ENCODE peak calls at places on chromosomes 13 and 19, in five cellular contexts. T, D, C, M and P are unnamed samples.

GRCh38 chr13:28474491-28475134 is 20.3 kb downstream of the FLT1 start:
- DNase-seq in C (no peak), D (no peak), T (no peak), M (no peak), P (no peak)

GRCh38 chr19:11457831-11458230 is 22.4 kb downstream of the PRKCSH start:
- DNase-seq in D (no peak), T (no peak), C (no peak), M (no peak), P (no peak)

GRCh38 chr19:49857061-49857833 is 6.3 kb downstream of the PTOV1 start:
- DNase-seq in T (no peak), M (no peak), C (no peak), D (no peak), P (no peak)

GRCh38 chr13:101499406-101499805 is 46.9 kb downstream of the ITGBL1 start:
- DNase-seq in D (no peak), T (no peak), M (no peak), C (no peak), P (no peak)

GRCh38 chr19:7554990-7555864 is 19.7 kb downstream of the PNPLA6 start:
- DNase-seq in D (no peak), T (peak), C (peak), M (peak), P (no peak)

GRCh38 chr13:23608704-23609413 is 38.6 kb downstream of the TNFRSF19 start:
- DNase-seq in D (peak), M (no peak), C (no peak), T (no peak), P (no peak)

GRCh38 chr13:87889241-87889640 is 218.1 kb downstream of the SLITRK5 start:
- DNase-seq in C (no peak), T (no peak), D (no peak), M (no peak), P (no peak)

GRCh38 chr19:58555920-58556632 is 1.2 kb upstream of the CHMP2A start:
- DNase-seq in C (no peak), M (no peak), D (no peak), T (no peak), P (no peak)

GRCh38 chr13:69857188-69857821 is 250.3 kb upstream of the ATXN8OS start:
- DNase-seq in M (peak), D (peak), T (peak), C (peak), P (no peak)

GRCh38 chr13:22049384-22049783 is 378.5 kb downstream of the FGF9 start:
- DNase-seq in D (no peak), M (no peak), C (no peak), T (no peak), P (no peak)

GRCh38 chr19:46784262-46785053 is 3.9 kb downstream of the SLC1A5 start:
- DNase-seq in T (peak), M (peak), D (peak), C (peak), P (peak)

GRCh38 chr19:6740589-6741348 is 1.3 kb downstream of the TRIP10 start:
- DNase-seq in C (peak), M (peak), D (no peak), T (peak), P (no peak)

GRCh38 chr19:18282021-18282787 is 782 bp upstream of the JUND start:
- DNase-seq in D (peak), M (no peak), T (no peak), C (no peak), P (no peak)

GRCh38 chr13:49353908-49354307 is 90.0 kb downstream of the CAB39L start:
- DNase-seq in T (no peak), M (no peak), C (no peak), D (no peak), P (no peak)

GRCh38 chr13:98286814-98287213 is 109.7 kb upstream of the RNF113B start:
- DNase-seq in T (no peak), D (no peak), C (no peak), M (no peak), P (no peak)

GRCh38 chr13:33281951-33282595 is 3.5 kb downstream of the STARD13 start:
- DNase-seq in T (no peak), M (peak), D (no peak), C (no peak), P (no peak)

GRCh38 chr13:52070929-52071523 is 46.5 kb downstream of the UTP14C start:
- DNase-seq in D (peak), C (peak), M (no peak), T (no peak), P (peak)

GRCh38 chr19:17775991-17776803 is 18.7 kb upstream of the B3GNT3 start:
- DNase-seq in C (no peak), M (no peak), D (no peak), T (no peak), P (no peak)

GRCh38 chr13:98697833-98698232 is 54.6 kb downstream of the SLC15A1 start:
- DNase-seq in D (no peak), C (no peak), M (no peak), T (no peak), P (no peak)

GRCh38 chr19:38949580-38950367 is 19.0 kb downstream of the MRPS12 start:
- DNase-seq in C (peak), D (no peak), M (no peak), T (peak), P (no peak)

GRCh38 chr19:17797397-17798201 is 2.7 kb downstream of the B3GNT3 start:
- DNase-seq in M (peak), D (peak), C (no peak), T (no peak), P (no peak)

GRCh38 chr19:31326329-31327028 is 22.8 kb downstream of the TSHZ3 start:
- DNase-seq in T (no peak), C (no peak), M (no peak), D (no peak), P (no peak)

GRCh38 chr13:99577934-99578917 is 77.0 kb downstream of the TM9SF2 start:
- DNase-seq in M (peak), T (peak), D (peak), C (peak), P (no peak)

GRCh38 chr19:54607782-54608150 is 14.3 kb downstream of the LILRA1 start:
- DNase-seq in D (no peak), T (no peak), M (no peak), C (no peak), P (no peak)

GRCh38 chr13:82647540-82647939 is 1234.7 kb downstream of the SLITRK1 start:
- DNase-seq in C (no peak), T (peak), D (no peak), M (no peak), P (no peak)

GRCh38 chr13:114272977-114273376 is 8.4 kb upstream of the UPF3A start:
- DNase-seq in M (no peak), D (no peak), T (no peak), C (no peak), P (no peak)

GRCh38 chr19:49997709-49998108 is 27.5 kb downstream of the VRK3 start:
- DNase-seq in T (peak), M (peak), C (peak), D (peak), P (peak)

GRCh38 chr19:21463449-21464105 is 41.8 kb upstream of the ZNF429 start:
- DNase-seq in T (peak), C (peak), M (no peak), D (no peak), P (no peak)

DNA sequence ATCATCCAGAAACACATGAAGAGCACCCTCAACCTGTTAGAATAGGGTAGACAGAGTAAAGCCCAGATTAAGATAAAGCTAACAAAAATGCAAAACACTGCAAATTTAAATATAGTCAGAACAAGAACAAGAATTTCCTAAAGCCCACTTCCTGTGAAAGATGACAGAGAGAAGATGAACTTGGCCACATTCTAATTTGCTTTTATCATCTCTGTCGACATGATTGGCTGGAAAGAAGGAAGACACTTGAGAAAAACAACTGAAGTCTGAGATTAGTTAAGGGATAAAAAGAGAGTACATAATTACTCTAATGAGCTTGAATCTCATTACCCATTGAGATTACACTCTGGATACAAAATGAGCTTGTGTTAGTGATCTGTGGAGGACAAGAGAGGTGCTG is 537.6 kb downstream of the KLF5 start:
- DNase-seq in T (no peak), M (no peak), D (no peak), C (no peak), P (no peak)
- H3K27ac ChIP-seq in T (no peak), M (no peak), D (no peak), C (no peak), P (no peak)

GRCh38 chr13:76500894-76501293 is 385.3 kb downstream of the KCTD12 start:
- DNase-seq in D (no peak), T (no peak), C (no peak), M (no peak), P (no peak)

GRCh38 chr13:76505437-76505836 is 380.8 kb downstream of the KCTD12 start:
- DNase-seq in T (no peak), D (no peak), C (no peak), M (no peak), P (no peak)

DNA sequence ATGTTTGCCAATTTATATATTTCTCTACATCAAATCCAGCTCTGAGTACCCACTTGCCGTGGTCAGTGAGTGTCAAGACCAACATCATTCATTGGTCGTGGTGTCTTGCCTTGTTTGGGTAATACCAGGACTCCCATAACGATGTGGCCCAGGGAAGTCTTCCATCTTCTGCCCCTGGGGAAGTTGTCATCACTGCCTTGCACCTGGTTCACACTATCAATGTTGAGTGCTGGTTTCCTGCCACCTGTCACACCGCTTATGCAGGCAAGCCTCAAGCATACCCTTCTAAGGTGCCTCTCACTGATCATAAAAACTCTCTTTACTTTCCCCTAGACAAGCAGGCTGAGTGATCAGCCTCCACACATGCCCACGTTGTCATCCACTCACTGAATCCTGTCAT is 382.4 kb downstream of the KCTD12 start:
- DNase-seq in D (no peak), M (no peak), T (no peak), C (no peak), P (no peak)
- TF ChIP-seq REST in D (no peak), M (no peak), T (no peak), C (no peak), P (no peak)

GRCh38 chr19:2796659-2797266 is 11.5 kb downstream of the THOP1 start:
- DNase-seq in C (no peak), D (no peak), T (no peak), M (no peak), P (no peak)
- H3K27ac ChIP-seq in C (no peak), D (no peak), T (no peak), M (no peak), P (no peak)

DNA sequence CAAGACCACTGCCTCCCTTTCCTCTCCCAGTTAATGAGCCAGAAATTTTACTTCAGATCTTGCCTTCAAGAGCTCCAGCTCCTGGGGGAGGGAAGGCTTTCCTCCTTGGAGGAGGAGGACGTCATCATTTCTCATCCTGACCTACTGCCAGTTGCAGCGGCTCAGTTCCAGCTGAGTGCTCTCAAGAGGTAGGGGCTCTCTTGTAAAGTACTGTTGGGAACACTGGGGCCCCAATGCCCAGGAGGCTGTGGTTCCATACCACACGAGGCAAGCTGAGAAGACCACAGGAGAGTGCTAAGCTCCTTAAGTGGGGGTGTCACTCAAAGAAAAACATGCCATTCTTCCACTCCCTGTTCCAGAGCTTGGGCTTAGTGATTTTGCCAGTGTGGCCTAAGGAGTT is 36.2 kb downstream of the METTL21C start:
- DNase-seq in M (no peak), C (no peak), T (no peak), D (no peak), P (no peak)
- TF ChIP-seq REST in M (no peak), C (no peak), T (no peak), D (no peak), P (no peak)

DNA sequence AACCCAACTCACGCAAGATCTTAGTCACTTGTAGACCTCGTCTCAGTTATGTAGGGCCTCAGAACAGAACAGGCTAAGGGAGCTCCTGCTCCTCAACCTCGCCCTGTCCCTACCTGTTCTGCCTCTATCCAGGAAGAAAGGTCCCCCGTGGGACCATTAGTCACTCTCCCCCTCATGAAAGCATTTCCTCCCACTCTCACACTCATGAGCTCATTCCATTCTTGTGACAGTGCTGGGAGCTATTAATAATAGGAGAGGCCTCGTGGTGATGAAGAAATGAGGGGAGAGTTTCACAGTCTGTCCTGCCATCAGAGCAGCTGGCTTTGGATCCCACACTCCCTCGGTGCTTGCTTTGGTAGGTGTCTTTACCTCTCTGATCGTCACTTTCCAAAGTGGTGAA is 10.2 kb downstream of the PPP2R1A start:
- DNase-seq in C (no peak), M (no peak), T (no peak), D (no peak), P (no peak)
- H3K27ac ChIP-seq in C (no peak), M (no peak), T (no peak), D (no peak), P (no peak)

GRCh38 chr19:29497241-29497640 is 28.6 kb upstream of the VSTM2B start:
- DNase-seq in T (no peak), D (no peak), M (no peak), C (no peak), P (no peak)

GRCh38 chr19:29497686-29498436 is 27.9 kb upstream of the VSTM2B start:
- DNase-seq in C (no peak), T (no peak), M (no peak), D (no peak), P (no peak)

GRCh38 chr19:29499921-29500590 is 25.7 kb upstream of the VSTM2B start:
- DNase-seq in C (no peak), T (no peak), M (no peak), D (no peak), P (no peak)

GRCh38 chr19:29501816-29502580 is 23.8 kb upstream of the VSTM2B start:
- DNase-seq in T (no peak), C (no peak), D (no peak), M (no peak), P (no peak)

GRCh38 chr19:29499261-29499920 is 26.4 kb upstream of the VSTM2B start:
- DNase-seq in D (no peak), T (peak), M (peak), C (no peak), P (no peak)
- TF ChIP-seq REST in D (no peak), T (no peak), M (no peak), C (no peak), P (no peak)

GRCh38 chr13:31179241-31179640 is 17.5 kb upstream of the HSPH1 start:
- DNase-seq in D (no peak), T (no peak), M (no peak), C (no peak), P (no peak)

GRCh38 chr13:31172535-31172934 is 10.8 kb upstream of the HSPH1 start:
- DNase-seq in T (no peak), D (peak), C (no peak), M (peak), P (no peak)

GRCh38 chr13:31174018-31174417 is 12.3 kb upstream of the HSPH1 start:
- DNase-seq in T (no peak), C (no peak), M (no peak), D (peak), P (no peak)

GRCh38 chr13:31179754-31180153 is 18.1 kb upstream of the HSPH1 start:
- DNase-seq in D (no peak), M (no peak), C (no peak), T (no peak), P (no peak)

GRCh38 chr13:31175847-31176536 is 14.3 kb upstream of the HSPH1 start:
- DNase-seq in C (no peak), T (no peak), D (peak), M (no peak), P (no peak)
- H3K27ac ChIP-seq in C (no peak), T (no peak), D (no peak), M (no peak), P (no peak)